ENCODE peak calls at places on chromosomes 3 and 15, in ten cellular contexts. One of them, this sample, is unnamed.

GRCh38 chr3:155312781-155313180 is 19.3 kb upstream of the STRIT1 start:
- DNase-seq in NCI-H2171: no peak
- DNase-seq in COLO829: no peak
- DNase-seq in tibial artery: no peak
- DNase-seq in fibroblast of gingiva: peak
- DNase-seq in ACHN: no peak
- DNase-seq in uterus: no peak
- DNase-seq in HS-5: no peak
- DNase-seq in globus pallidus: no peak
- DNase-seq in stimulated activated CD4-positive, alpha-beta T cell treated with anti-CD3 and anti-CD28 coated beads, Interleukin-12 subunit alpha, Interleukin-12 subunit beta, amount 100 ng/mL, for 48 hours: no peak
- DNase-seq in this sample: no peak

GRCh38 chr15:50261979-50262378 is 3.5 kb downstream of the HDC start:
- DNase-seq in uterus: no peak
- DNase-seq in NCI-H2171: no peak
- DNase-seq in fibroblast of gingiva: no peak
- DNase-seq in stimulated activated CD4-positive, alpha-beta T cell treated with anti-CD3 and anti-CD28 coated beads, Interleukin-12 subunit alpha, Interleukin-12 subunit beta, amount 100 ng/mL, for 48 hours: peak
- DNase-seq in COLO829: no peak
- DNase-seq in tibial artery: no peak
- DNase-seq in globus pallidus: no peak
- DNase-seq in ACHN: no peak
- DNase-seq in HS-5: no peak
- DNase-seq in this sample: no peak

GRCh38 chr3:150410311-150411105 is 2.4 kb downstream of the TSC22D2 start:
- DNase-seq in uterus: peak
- DNase-seq in ACHN: peak
- DNase-seq in NCI-H2171: no peak
- DNase-seq in globus pallidus: peak
- DNase-seq in COLO829: no peak
- DNase-seq in HS-5: no peak
- DNase-seq in tibial artery: peak
- DNase-seq in stimulated activated CD4-positive, alpha-beta T cell treated with anti-CD3 and anti-CD28 coated beads, Interleukin-12 subunit alpha, Interleukin-12 subunit beta, amount 100 ng/mL, for 48 hours: peak
- DNase-seq in fibroblast of gingiva: peak
- DNase-seq in this sample: peak

GRCh38 chr15:82043130-82043673 is 2.6 kb downstream of the MEX3B start:
- DNase-seq in fibroblast of gingiva: no peak
- DNase-seq in ACHN: no peak
- DNase-seq in stimulated activated CD4-positive, alpha-beta T cell treated with anti-CD3 and anti-CD28 coated beads, Interleukin-12 subunit alpha, Interleukin-12 subunit beta, amount 100 ng/mL, for 48 hours: no peak
- DNase-seq in uterus: peak
- DNase-seq in HS-5: no peak
- DNase-seq in COLO829: no peak
- DNase-seq in globus pallidus: no peak
- DNase-seq in NCI-H2171: no peak
- DNase-seq in tibial artery: no peak
- DNase-seq in this sample: no peak

GRCh38 chr3:191105418-191105817 is 93.6 kb upstream of the OSTN start:
- DNase-seq in NCI-H2171: no peak
- DNase-seq in tibial artery: no peak
- DNase-seq in uterus: no peak
- DNase-seq in HS-5: no peak
- DNase-seq in ACHN: no peak
- DNase-seq in COLO829: no peak
- DNase-seq in stimulated activated CD4-positive, alpha-beta T cell treated with anti-CD3 and anti-CD28 coated beads, Interleukin-12 subunit alpha, Interleukin-12 subunit beta, amount 100 ng/mL, for 48 hours: no peak
- DNase-seq in globus pallidus: no peak
- DNase-seq in fibroblast of gingiva: no peak
- DNase-seq in this sample: no peak

GRCh38 chr3:55128201-55128870 is 200.5 kb upstream of the LRTM1 start:
- DNase-seq in NCI-H2171: no peak
- DNase-seq in ACHN: no peak
- DNase-seq in stimulated activated CD4-positive, alpha-beta T cell treated with anti-CD3 and anti-CD28 coated beads, Interleukin-12 subunit alpha, Interleukin-12 subunit beta, amount 100 ng/mL, for 48 hours: no peak
- DNase-seq in globus pallidus: no peak
- DNase-seq in tibial artery: no peak
- DNase-seq in COLO829: no peak
- DNase-seq in fibroblast of gingiva: peak
- DNase-seq in HS-5: no peak
- DNase-seq in uterus: no peak
- DNase-seq in this sample: no peak

GRCh38 chr15:70856177-70856883 is 2.4 kb upstream of the LARP6 start:
- DNase-seq in fibroblast of gingiva: peak
- DNase-seq in HS-5: no peak
- DNase-seq in NCI-H2171: no peak
- DNase-seq in COLO829: no peak
- DNase-seq in globus pallidus: no peak
- DNase-seq in tibial artery: no peak
- DNase-seq in ACHN: peak
- DNase-seq in uterus: no peak
- DNase-seq in stimulated activated CD4-positive, alpha-beta T cell treated with anti-CD3 and anti-CD28 coated beads, Interleukin-12 subunit alpha, Interleukin-12 subunit beta, amount 100 ng/mL, for 48 hours: no peak
- DNase-seq in this sample: no peak

GRCh38 chr15:57878573-57878972 is 172.1 kb downstream of the POLR2M start:
- DNase-seq in fibroblast of gingiva: no peak
- DNase-seq in stimulated activated CD4-positive, alpha-beta T cell treated with anti-CD3 and anti-CD28 coated beads, Interleukin-12 subunit alpha, Interleukin-12 subunit beta, amount 100 ng/mL, for 48 hours: no peak
- DNase-seq in tibial artery: no peak
- DNase-seq in uterus: no peak
- DNase-seq in HS-5: no peak
- DNase-seq in globus pallidus: no peak
- DNase-seq in NCI-H2171: no peak
- DNase-seq in COLO829: peak
- DNase-seq in ACHN: no peak
- DNase-seq in this sample: no peak

GRCh38 chr15:31489801-31490646 is 163.4 kb downstream of the KLF13 start:
- DNase-seq in tibial artery: no peak
- DNase-seq in NCI-H2171: peak
- DNase-seq in stimulated activated CD4-positive, alpha-beta T cell treated with anti-CD3 and anti-CD28 coated beads, Interleukin-12 subunit alpha, Interleukin-12 subunit beta, amount 100 ng/mL, for 48 hours: no peak
- DNase-seq in uterus: no peak
- DNase-seq in COLO829: peak
- DNase-seq in globus pallidus: peak
- DNase-seq in HS-5: no peak
- DNase-seq in ACHN: peak
- DNase-seq in fibroblast of gingiva: peak
- DNase-seq in this sample: no peak

GRCh38 chr3:172367205-172368105 is 80.8 kb downstream of the GHSR start:
- DNase-seq in ACHN: peak
- DNase-seq in HS-5: no peak
- DNase-seq in stimulated activated CD4-positive, alpha-beta T cell treated with anti-CD3 and anti-CD28 coated beads, Interleukin-12 subunit alpha, Interleukin-12 subunit beta, amount 100 ng/mL, for 48 hours: no peak
- DNase-seq in fibroblast of gingiva: peak
- DNase-seq in NCI-H2171: no peak
- DNase-seq in tibial artery: no peak
- DNase-seq in uterus: no peak
- DNase-seq in COLO829: no peak
- DNase-seq in globus pallidus: no peak
- DNase-seq in this sample: no peak

GRCh38 chr15:29090617-29091466 is 178.8 kb downstream of the NSMCE3 start:
- DNase-seq in HS-5: no peak
- DNase-seq in COLO829: peak
- DNase-seq in uterus: no peak
- DNase-seq in stimulated activated CD4-positive, alpha-beta T cell treated with anti-CD3 and anti-CD28 coated beads, Interleukin-12 subunit alpha, Interleukin-12 subunit beta, amount 100 ng/mL, for 48 hours: peak
- DNase-seq in fibroblast of gingiva: no peak
- DNase-seq in ACHN: peak
- DNase-seq in globus pallidus: peak
- DNase-seq in NCI-H2171: no peak
- DNase-seq in tibial artery: peak
- DNase-seq in this sample: peak

GRCh38 chr3:194104041-194104751 is 31.8 kb upstream of the HES1 start:
- DNase-seq in COLO829: no peak
- DNase-seq in uterus: no peak
- DNase-seq in HS-5: no peak
- DNase-seq in globus pallidus: no peak
- DNase-seq in ACHN: no peak
- DNase-seq in NCI-H2171: no peak
- DNase-seq in stimulated activated CD4-positive, alpha-beta T cell treated with anti-CD3 and anti-CD28 coated beads, Interleukin-12 subunit alpha, Interleukin-12 subunit beta, amount 100 ng/mL, for 48 hours: no peak
- DNase-seq in tibial artery: no peak
- DNase-seq in fibroblast of gingiva: no peak
- DNase-seq in this sample: no peak

GRCh38 chr3:156259896-156260788 is 139.8 kb downstream of the KCNAB1 start:
- DNase-seq in ACHN: no peak
- DNase-seq in uterus: no peak
- DNase-seq in fibroblast of gingiva: no peak
- DNase-seq in COLO829: no peak
- DNase-seq in stimulated activated CD4-positive, alpha-beta T cell treated with anti-CD3 and anti-CD28 coated beads, Interleukin-12 subunit alpha, Interleukin-12 subunit beta, amount 100 ng/mL, for 48 hours: no peak
- DNase-seq in globus pallidus: no peak
- DNase-seq in HS-5: no peak
- DNase-seq in tibial artery: no peak
- DNase-seq in NCI-H2171: no peak
- DNase-seq in this sample: no peak

GRCh38 chr3:114179575-114179974 is 723 bp upstream of the DRD3 start:
- DNase-seq in NCI-H2171: peak
- DNase-seq in COLO829: no peak
- DNase-seq in HS-5: peak
- DNase-seq in stimulated activated CD4-positive, alpha-beta T cell treated with anti-CD3 and anti-CD28 coated beads, Interleukin-12 subunit alpha, Interleukin-12 subunit beta, amount 100 ng/mL, for 48 hours: no peak
- DNase-seq in globus pallidus: no peak
- DNase-seq in tibial artery: no peak
- DNase-seq in fibroblast of gingiva: peak
- DNase-seq in ACHN: peak
- DNase-seq in uterus: no peak
- DNase-seq in this sample: peak

GRCh38 chr3:105791919-105792786 is 76.7 kb downstream of the CBLB start:
- DNase-seq in tibial artery: peak
- DNase-seq in COLO829: peak
- DNase-seq in NCI-H2171: no peak
- DNase-seq in globus pallidus: no peak
- DNase-seq in uterus: peak
- DNase-seq in ACHN: no peak
- DNase-seq in stimulated activated CD4-positive, alpha-beta T cell treated with anti-CD3 and anti-CD28 coated beads, Interleukin-12 subunit alpha, Interleukin-12 subunit beta, amount 100 ng/mL, for 48 hours: no peak
- DNase-seq in HS-5: peak
- DNase-seq in fibroblast of gingiva: peak
- DNase-seq in this sample: no peak

GRCh38 chr15:63020128-63020527 is 22.4 kb upstream of the TPM1 start:
- DNase-seq in uterus: no peak
- DNase-seq in NCI-H2171: no peak
- DNase-seq in COLO829: no peak
- DNase-seq in ACHN: no peak
- DNase-seq in tibial artery: no peak
- DNase-seq in stimulated activated CD4-positive, alpha-beta T cell treated with anti-CD3 and anti-CD28 coated beads, Interleukin-12 subunit alpha, Interleukin-12 subunit beta, amount 100 ng/mL, for 48 hours: no peak
- DNase-seq in globus pallidus: no peak
- DNase-seq in fibroblast of gingiva: no peak
- DNase-seq in HS-5: no peak
- DNase-seq in this sample: no peak

GRCh38 chr3:33008282-33008681 is 56.8 kb downstream of the CCR4 start:
- DNase-seq in stimulated activated CD4-positive, alpha-beta T cell treated with anti-CD3 and anti-CD28 coated beads, Interleukin-12 subunit alpha, Interleukin-12 subunit beta, amount 100 ng/mL, for 48 hours: no peak
- DNase-seq in globus pallidus: no peak
- DNase-seq in HS-5: no peak
- DNase-seq in COLO829: no peak
- DNase-seq in NCI-H2171: no peak
- DNase-seq in tibial artery: no peak
- DNase-seq in ACHN: no peak
- DNase-seq in uterus: no peak
- DNase-seq in fibroblast of gingiva: no peak
- DNase-seq in this sample: no peak

GRCh38 chr3:174945951-174946350 is 86.8 kb downstream of the NAALADL2 start:
- DNase-seq in uterus: no peak
- DNase-seq in stimulated activated CD4-positive, alpha-beta T cell treated with anti-CD3 and anti-CD28 coated beads, Interleukin-12 subunit alpha, Interleukin-12 subunit beta, amount 100 ng/mL, for 48 hours: no peak
- DNase-seq in COLO829: no peak
- DNase-seq in NCI-H2171: no peak
- DNase-seq in globus pallidus: no peak
- DNase-seq in HS-5: no peak
- DNase-seq in fibroblast of gingiva: peak
- DNase-seq in ACHN: no peak
- DNase-seq in tibial artery: no peak
- DNase-seq in this sample: no peak

GRCh38 chr15:52673312-52673711 is 5.9 kb downstream of the ATOSA start:
- DNase-seq in fibroblast of gingiva: no peak
- DNase-seq in globus pallidus: no peak
- DNase-seq in HS-5: no peak
- DNase-seq in tibial artery: no peak
- DNase-seq in ACHN: no peak
- DNase-seq in COLO829: no peak
- DNase-seq in uterus: no peak
- DNase-seq in NCI-H2171: no peak
- DNase-seq in stimulated activated CD4-positive, alpha-beta T cell treated with anti-CD3 and anti-CD28 coated beads, Interleukin-12 subunit alpha, Interleukin-12 subunit beta, amount 100 ng/mL, for 48 hours: no peak
- DNase-seq in this sample: no peak

GRCh38 chr3:132641837-132642538 is 17.6 kb downstream of the ACAD11 start:
- DNase-seq in globus pallidus: peak
- DNase-seq in uterus: no peak
- DNase-seq in NCI-H2171: peak
- DNase-seq in fibroblast of gingiva: peak
- DNase-seq in stimulated activated CD4-positive, alpha-beta T cell treated with anti-CD3 and anti-CD28 coated beads, Interleukin-12 subunit alpha, Interleukin-12 subunit beta, amount 100 ng/mL, for 48 hours: no peak
- DNase-seq in tibial artery: no peak
- DNase-seq in HS-5: no peak
- DNase-seq in COLO829: peak
- DNase-seq in ACHN: peak
- DNase-seq in this sample: no peak

GRCh38 chr3:107271787-107272387 is 105.4 kb upstream of the CCDC54 start:
- DNase-seq in NCI-H2171: peak
- DNase-seq in ACHN: peak
- DNase-seq in uterus: no peak
- DNase-seq in fibroblast of gingiva: peak
- DNase-seq in COLO829: peak
- DNase-seq in globus pallidus: peak
- DNase-seq in stimulated activated CD4-positive, alpha-beta T cell treated with anti-CD3 and anti-CD28 coated beads, Interleukin-12 subunit alpha, Interleukin-12 subunit beta, amount 100 ng/mL, for 48 hours: no peak
- DNase-seq in tibial artery: no peak
- DNase-seq in HS-5: peak
- DNase-seq in this sample: no peak

GRCh38 chr15:68480296-68480695 is 48.3 kb upstream of the ITGA11 start:
- DNase-seq in NCI-H2171: no peak
- DNase-seq in ACHN: no peak
- DNase-seq in globus pallidus: no peak
- DNase-seq in fibroblast of gingiva: no peak
- DNase-seq in stimulated activated CD4-positive, alpha-beta T cell treated with anti-CD3 and anti-CD28 coated beads, Interleukin-12 subunit alpha, Interleukin-12 subunit beta, amount 100 ng/mL, for 48 hours: no peak
- DNase-seq in COLO829: no peak
- DNase-seq in tibial artery: no peak
- DNase-seq in uterus: no peak
- DNase-seq in HS-5: no peak
- DNase-seq in this sample: no peak

GRCh38 chr3:123634149-123635051 is 49.5 kb upstream of the HACD2 start:
- DNase-seq in NCI-H2171: no peak
- DNase-seq in ACHN: no peak
- DNase-seq in fibroblast of gingiva: no peak
- DNase-seq in globus pallidus: no peak
- DNase-seq in HS-5: no peak
- DNase-seq in uterus: no peak
- DNase-seq in stimulated activated CD4-positive, alpha-beta T cell treated with anti-CD3 and anti-CD28 coated beads, Interleukin-12 subunit alpha, Interleukin-12 subunit beta, amount 100 ng/mL, for 48 hours: no peak
- DNase-seq in tibial artery: no peak
- DNase-seq in COLO829: no peak
- DNase-seq in this sample: no peak

GRCh38 chr15:45714501-45715488 is 80.0 kb downstream of the SQOR start:
- DNase-seq in stimulated activated CD4-positive, alpha-beta T cell treated with anti-CD3 and anti-CD28 coated beads, Interleukin-12 subunit alpha, Interleukin-12 subunit beta, amount 100 ng/mL, for 48 hours: peak
- DNase-seq in fibroblast of gingiva: peak
- DNase-seq in HS-5: peak
- DNase-seq in COLO829: peak
- DNase-seq in NCI-H2171: peak
- DNase-seq in globus pallidus: peak
- DNase-seq in uterus: peak
- DNase-seq in tibial artery: peak
- DNase-seq in ACHN: peak
- DNase-seq in this sample: peak

GRCh38 chr15:27260523-27260922 is 289.5 kb downstream of the GABRG3 start:
- DNase-seq in ACHN: no peak
- DNase-seq in COLO829: no peak
- DNase-seq in uterus: no peak
- DNase-seq in HS-5: no peak
- DNase-seq in fibroblast of gingiva: no peak
- DNase-seq in globus pallidus: no peak
- DNase-seq in tibial artery: no peak
- DNase-seq in stimulated activated CD4-positive, alpha-beta T cell treated with anti-CD3 and anti-CD28 coated beads, Interleukin-12 subunit alpha, Interleukin-12 subunit beta, amount 100 ng/mL, for 48 hours: no peak
- DNase-seq in NCI-H2171: peak
- DNase-seq in this sample: no peak

GRCh38 chr15:70559223-70559823 is 204.0 kb downstream of the UACA start:
- DNase-seq in ACHN: no peak
- DNase-seq in COLO829: no peak
- DNase-seq in uterus: no peak
- DNase-seq in tibial artery: peak
- DNase-seq in NCI-H2171: peak
- DNase-seq in HS-5: no peak
- DNase-seq in fibroblast of gingiva: no peak
- DNase-seq in globus pallidus: peak
- DNase-seq in stimulated activated CD4-positive, alpha-beta T cell treated with anti-CD3 and anti-CD28 coated beads, Interleukin-12 subunit alpha, Interleukin-12 subunit beta, amount 100 ng/mL, for 48 hours: peak
- DNase-seq in this sample: no peak

GRCh38 chr3:53196575-53197407 is 35.8 kb downstream of the PRKCD start:
- DNase-seq in tibial artery: no peak
- DNase-seq in HS-5: no peak
- DNase-seq in NCI-H2171: no peak
- DNase-seq in stimulated activated CD4-positive, alpha-beta T cell treated with anti-CD3 and anti-CD28 coated beads, Interleukin-12 subunit alpha, Interleukin-12 subunit beta, amount 100 ng/mL, for 48 hours: peak
- DNase-seq in fibroblast of gingiva: peak
- DNase-seq in uterus: no peak
- DNase-seq in globus pallidus: peak
- DNase-seq in COLO829: no peak
- DNase-seq in ACHN: peak
- DNase-seq in this sample: peak

GRCh38 chr3:52374173-52374572 is 58.1 kb downstream of the DNAH1 start:
- DNase-seq in COLO829: no peak
- DNase-seq in NCI-H2171: no peak
- DNase-seq in tibial artery: no peak
- DNase-seq in stimulated activated CD4-positive, alpha-beta T cell treated with anti-CD3 and anti-CD28 coated beads, Interleukin-12 subunit alpha, Interleukin-12 subunit beta, amount 100 ng/mL, for 48 hours: no peak
- DNase-seq in uterus: no peak
- DNase-seq in HS-5: no peak
- DNase-seq in globus pallidus: no peak
- DNase-seq in fibroblast of gingiva: no peak
- DNase-seq in ACHN: no peak
- DNase-seq in this sample: no peak

This sample was measured in WERI-Rb-1.